ENCODE peak calls at places on chromosomes 12 and 14, in eight cellular contexts. B is upper lobe of right lung, G is brain microvascular endothelial cell, P is astrocyte of the spinal cord, W is left ventricle myocardium inferior, V is fibroblast of pulmonary artery, Q is tibial artery, Y is IMR-90. C is an unnamed sample.

GRCh38 chr14:101865288-101865687 is 99.1 kb upstream of the DYNC1H1 start:
- DNase-seq in Q (no peak), Y (no peak), W (no peak), B (no peak), P (no peak), V (no peak), G (no peak), C (no peak)

GRCh38 chr12:54173066-54173726 is 15.6 kb downstream of the SMUG1 start:
- DNase-seq in Y (no peak), G (no peak), Q (peak; percentile 36), W (peak; percentile 40), P (peak; percentile 14), V (no peak), B (no peak), C (peak; percentile 68)

GRCh38 chr14:61894452-61895077 is 132.3 kb downstream of the SNAPC1 start:
- DNase-seq in V (peak; percentile 75), W (peak; percentile 44), G (peak; percentile 51), B (peak; percentile 72), Y (peak; percentile 70), P (peak; percentile 53), Q (peak; percentile 28), C (peak; percentile 47)

GRCh38 chr14:21107360-21107781 is 6.5 kb downstream of the TMEM253 start:
- DNase-seq in V (peak; percentile 42), G (peak; percentile 38), P (no peak), Q (no peak), Y (peak; percentile 48), W (no peak), B (no peak), C (no peak)

GRCh38 chr14:101478796-101479410 is 82.4 kb upstream of the DIO3 start:
- DNase-seq in P (no peak), V (no peak), Q (peak; percentile 14), G (no peak), W (no peak), Y (no peak), B (peak; percentile 37), C (no peak)

GRCh38 chr14:75022655-75023054 is 19.9 kb downstream of the EIF2B2 start:
- DNase-seq in G (no peak), V (peak; percentile 20), Y (no peak), B (no peak), Q (no peak), W (peak; percentile 67), P (peak; percentile 8), C (no peak)

GRCh38 chr14:43939836-43940235 is 567.2 kb downstream of the FSCB start:
- DNase-seq in Y (no peak), W (no peak), B (no peak), V (no peak), Q (no peak), P (no peak), G (no peak), C (no peak)

GRCh38 chr12:15208140-15208539 is 13.1 kb downstream of the RERG start:
- DNase-seq in Y (no peak), G (peak; percentile 20), V (peak; percentile 65), W (no peak), Q (no peak), B (no peak), P (no peak), C (peak; percentile 39)

GRCh38 chr14:105865904-105866840 is 339.8 kb downstream of the TMEM121 start:
- DNase-seq in P (no peak), W (peak; percentile 11), G (no peak), Y (no peak), B (peak; percentile 62), V (no peak), Q (peak; percentile 18), C (no peak)

GRCh38 chr12:123772074-123772473 is 10.0 kb downstream of the DNAH10 start:
- DNase-seq in V (no peak), G (no peak), Y (no peak), Q (no peak), W (no peak), P (no peak), B (no peak), C (no peak)

GRCh38 chr12:44835641-44836379 is 40.3 kb downstream of the NELL2 start:
- DNase-seq in W (no peak), P (peak; percentile 1), Q (no peak), V (no peak), Y (no peak), G (no peak), B (no peak), C (peak; percentile 2)

GRCh38 chr12:22228022-22228875 is 106.3 kb downstream of the ST8SIA1 start:
- DNase-seq in Q (no peak), Y (peak; percentile 60), B (no peak), W (no peak), V (no peak), P (no peak), G (peak; percentile 27), C (no peak)

GRCh38 chr12:9064815-9065606 is 50.7 kb downstream of the A2M start:
- DNase-seq in P (peak; percentile 14), W (peak; percentile 79), B (peak; percentile 94), Y (no peak), V (peak; percentile 41), Q (peak; percentile 63), G (peak; percentile 9), C (peak; percentile 58)

GRCh38 chr14:88017503-88017902 is 12.6 kb downstream of the GPR65 start:
- DNase-seq in P (no peak), W (no peak), B (no peak), G (no peak), Q (no peak), Y (no peak), V (no peak), C (no peak)

GRCh38 chr14:53946404-53947400 is 9.9 kb downstream of the BMP4 start:
- DNase-seq in Q (no peak), V (no peak), P (peak; percentile 46), B (peak; percentile 67), G (no peak), W (no peak), Y (no peak), C (no peak)

GRCh38 chr14:104436741-104437701 is 142.5 kb upstream of the C14orf180 start:
- DNase-seq in B (peak; percentile 29), V (no peak), Y (no peak), P (no peak), W (peak; percentile 9), G (no peak), Q (no peak), C (no peak)

GRCh38 chr12:76764856-76765255 is 941 bp downstream of the ZDHHC17 start:
- DNase-seq in Y (peak; percentile 28), W (no peak), Q (no peak), G (peak; percentile 6), P (peak; percentile 30), B (no peak), V (peak; percentile 18), C (no peak)

GRCh38 chr12:81296556-81297305 is 218.9 kb downstream of the ACSS3 start:
- DNase-seq in G (peak; percentile 97), P (peak; percentile 85), B (no peak), Q (no peak), V (peak; percentile 55), Y (peak; percentile 30), W (no peak), C (peak; percentile 57)

GRCh38 chr12:48796976-48797375 is 8.1 kb upstream of the ADCY6 start:
- DNase-seq in W (no peak), B (no peak), G (no peak), Q (no peak), V (no peak), Y (no peak), P (no peak), C (no peak)

DNA sequence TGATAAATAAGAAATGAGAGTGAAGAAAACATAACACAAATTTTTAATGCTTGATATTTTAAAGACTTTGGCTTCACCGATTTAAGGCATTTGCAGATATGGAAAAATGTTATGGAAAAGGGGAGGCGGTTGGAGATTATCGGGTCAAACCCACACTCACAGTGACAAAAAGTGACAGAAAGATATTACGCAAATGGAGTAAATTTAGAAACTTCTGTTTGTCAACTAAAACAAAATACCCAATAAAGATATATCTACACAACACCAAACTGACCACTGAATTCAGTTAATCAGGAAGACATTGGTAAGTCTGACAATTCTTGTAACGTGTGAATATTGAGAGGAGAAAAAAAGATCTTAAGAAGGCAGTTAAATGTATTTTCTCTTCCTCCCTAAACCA is 2.5 kb downstream of the PPP1R12A start:
- DNase-seq in V (no peak), Y (no peak), W (no peak), P (no peak), G (no peak), Q (no peak), B (no peak), C (no peak)
- H3K4me3 ChIP-seq in V (peak overlapping the region; percentile 95), Y (peak overlapping the region; percentile 93), W (peak overlapping the region; percentile 92), P (peak overlapping the region; percentile 91), G (peak overlapping the region; percentile 93), Q (peak overlapping the region; percentile 70), B (peak overlapping the region; percentile 90), C (peak overlapping the region; percentile 96)

GRCh38 chr12:92210062-92210461 is 64.4 kb upstream of the BTG1 start:
- DNase-seq in V (no peak), Q (no peak), W (no peak), Y (no peak), P (no peak), B (no peak), G (no peak), C (no peak)

GRCh38 chr12:92206596-92206995 is 61.0 kb upstream of the BTG1 start:
- DNase-seq in Q (no peak), Y (no peak), W (no peak), V (peak; percentile 6), B (no peak), G (no peak), P (no peak), C (peak; percentile 11)

DNA sequence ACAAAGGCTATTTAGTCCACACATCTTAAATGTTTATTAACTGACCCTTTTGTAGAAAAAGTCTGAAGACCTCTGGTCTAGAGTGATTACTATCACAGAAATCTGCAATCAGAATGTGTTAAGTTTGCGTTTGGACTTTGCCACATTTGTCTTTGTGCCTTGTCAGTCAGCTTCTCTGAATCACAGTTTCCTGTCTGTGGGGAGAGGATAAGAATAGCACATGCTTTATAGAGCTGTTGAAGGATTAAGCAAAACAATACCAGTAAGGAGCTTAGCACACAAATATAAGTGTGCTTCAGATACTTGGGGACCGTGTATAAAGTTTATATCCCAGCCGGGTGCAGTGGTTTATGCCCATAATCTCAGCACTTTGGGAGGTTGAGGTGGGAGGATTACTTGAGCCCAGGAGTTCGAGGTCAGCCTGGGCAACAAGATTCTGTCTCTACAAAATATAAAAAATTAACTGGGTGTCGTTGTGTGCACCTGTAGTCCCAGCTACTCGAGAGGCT is 63.0 kb upstream of the BTG1 start:
- DNase-seq in P (peak; percentile 70), B (no peak), V (peak; percentile 74), G (peak; percentile 75), Y (peak; percentile 31), Q (no peak), W (no peak), C (peak; percentile 43)
- H3K4me3 ChIP-seq in P (no peak overlapping the region), B (peak overlapping the region; percentile 27), V (no peak overlapping the region), G (no peak overlapping the region), Y (no peak overlapping the region), Q (no peak overlapping the region), W (no peak overlapping the region), C (no peak overlapping the region)

GRCh38 chr14:33951183-33951840 is 438 bp upstream of the EGLN3 start:
- DNase-seq in B (no peak), V (no peak), P (no peak), W (no peak), Y (no peak), Q (no peak), G (no peak), C (no peak)
- H3K4me3 ChIP-seq in B (peak overlapping the region; percentile 69), V (peak overlapping the region; percentile 64), P (peak overlapping the region; percentile 62), W (peak overlapping the region; percentile 96), Y (peak overlapping the region; percentile 23), Q (peak overlapping the region; percentile 87), G (peak overlapping the region; percentile 61), C (peak overlapping the region; percentile 68)

DNA sequence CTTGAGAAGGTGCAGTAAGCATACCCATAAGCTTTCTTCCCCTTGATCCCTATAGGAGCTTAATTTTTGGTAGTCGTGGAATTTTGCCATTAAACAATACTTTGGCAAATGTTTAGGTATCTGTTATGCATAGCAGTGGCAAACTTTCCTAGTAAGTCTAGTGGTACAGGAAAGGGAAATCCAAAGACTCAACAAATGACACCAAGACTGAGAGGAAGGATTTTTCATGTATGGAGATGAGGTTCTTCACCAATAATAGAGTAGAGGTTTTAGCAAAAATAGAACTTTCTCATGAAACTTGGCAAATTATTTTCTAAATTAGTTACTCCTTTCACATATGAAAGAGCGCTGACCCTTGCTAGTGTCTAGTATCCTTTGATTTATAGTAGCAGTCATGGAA is 2.8 kb downstream of the EID3 start:
- DNase-seq in B (no peak), Q (no peak), W (no peak), Y (no peak), V (no peak), G (no peak), P (no peak), C (no peak)
- H3K4me3 ChIP-seq in B (no peak overlapping the region), Q (no peak overlapping the region), W (no peak overlapping the region), Y (no peak overlapping the region), V (peak overlapping the region; percentile 1), G (no peak overlapping the region), P (no peak overlapping the region), C (no peak overlapping the region)